ENCODE peak calls at places on chromosomes 6 and 20, in four cellular contexts. V is IMR-90, H is HCT116, Q is endothelial cell of umbilical vein. L is an unnamed sample.

GRCh38 chr6:30810813-30811329 is 66.5 kb upstream of the IER3 start:
- DNase-seq in Q (no peak), V (no peak), H (peak; percentile 91), L (no peak)

GRCh38 chr6:136923116-136923953 is 1.2 kb downstream of the SLC35D3 start:
- DNase-seq in V (no peak), H (no peak), Q (no peak), L (peak; percentile 10)

GRCh38 chr6:158758464-158758863 is 60.7 kb downstream of the EZR start:
- DNase-seq in V (peak; percentile 45), Q (no peak), H (no peak), L (peak; percentile 63)

GRCh38 chr6:130473886-130474285 is 108.1 kb downstream of the TMEM200A start:
- DNase-seq in Q (no peak), H (no peak), V (peak; percentile 69), L (no peak)

GRCh38 chr6:79269877-79270276 is 35.4 kb upstream of the HMGN3 start:
- DNase-seq in H (no peak), V (peak; percentile 43), Q (peak; percentile 71), L (no peak)

GRCh38 chr6:124798942-124799496 is 163.2 kb upstream of the RNF217 start:
- DNase-seq in V (no peak), H (no peak), Q (no peak), L (no peak)

GRCh38 chr20:45223136-45223535 is 2.0 kb downstream of the SEMG2 start:
- DNase-seq in Q (no peak), H (no peak), V (no peak), L (no peak)

GRCh38 chr6:168648240-168648639 is 207.3 kb downstream of the SMOC2 start:
- DNase-seq in H (no peak), Q (no peak), V (no peak), L (no peak)

GRCh38 chr6:26743157-26743821 is 83.7 kb upstream of the ZNF322 start:
- DNase-seq in H (peak; percentile 76), Q (peak; percentile 13), V (peak; percentile 78), L (peak; percentile 76)

GRCh38 chr6:45832063-45832462 is 183.6 kb downstream of the CLIC5 start:
- DNase-seq in Q (no peak), V (no peak), H (no peak), L (no peak)

GRCh38 chr6:56806368-56806767 is 148.5 kb upstream of the BEND6 start:
- DNase-seq in Q (no peak), V (no peak), H (no peak), L (peak; percentile 77)

GRCh38 chr20:40191573-40191972 is 497.5 kb downstream of the MAFB start:
- DNase-seq in H (no peak), V (no peak), Q (no peak), L (no peak)

GRCh38 chr6:134527108-134527787 is 209.3 kb upstream of the SGK1 start:
- DNase-seq in Q (no peak), V (no peak), H (no peak), L (no peak)

GRCh38 chr6:40779399-40779798 is 192.2 kb upstream of the LRFN2 start:
- DNase-seq in Q (peak; percentile 46), V (peak; percentile 72), H (peak; percentile 34), L (no peak)

GRCh38 chr20:61953037-61953788 is 112.5 kb downstream of the TAF4 start:
- DNase-seq in V (no peak), H (no peak), Q (no peak), L (no peak)

GRCh38 chr6:41942045-41942851 is 640 bp upstream of the CCND3 start:
- DNase-seq in Q (peak; percentile 71), H (no peak), V (peak; percentile 88), L (no peak)

GRCh38 chr6:156175971-156176421 is 601.2 kb upstream of the ARID1B start:
- DNase-seq in H (peak; percentile 38), V (no peak), Q (peak; percentile 24), L (peak; percentile 88)

GRCh38 chr20:1265226-1265915 is 723 bp upstream of the SNPH start:
- DNase-seq in V (no peak), H (no peak), Q (no peak), L (no peak)

GRCh38 chr6:42989923-42990322 is 5.6 kb downstream of the PPP2R5D start:
- DNase-seq in V (no peak), H (no peak), Q (no peak), L (no peak)

GRCh38 chr20:36132802-36133211 is 21.7 kb upstream of the EPB41L1 start:
- DNase-seq in Q (no peak), V (no peak), H (no peak), L (no peak)

GRCh38 chr6:41571066-41571780 is 25.0 kb downstream of the FOXP4 start:
- DNase-seq in V (no peak), H (no peak), Q (no peak), L (no peak)

GRCh38 chr6:110688661-110689268 is 126.5 kb downstream of the CDK19 start:
- DNase-seq in V (no peak), H (no peak), Q (no peak), L (no peak)

GRCh38 chr6:80608881-80609280 is 502.4 kb downstream of the BCKDHB start:
- DNase-seq in H (no peak), Q (no peak), V (peak; percentile 49), L (no peak)

GRCh38 chr6:44001318-44001868 is 125.9 kb downstream of the MRPL14 start:
- DNase-seq in V (no peak), H (peak; percentile 54), Q (peak; percentile 11), L (peak; percentile 76)

GRCh38 chr6:17962436-17963031 is 24.9 kb downstream of the KIF13A start:
- DNase-seq in H (no peak), V (peak; percentile 96), Q (no peak), L (no peak)

GRCh38 chr6:163176097-163176496 is 238.4 kb upstream of the QKI start:
- DNase-seq in H (no peak), Q (no peak), V (no peak), L (no peak)

GRCh38 chr20:46013826-46014516 is 5.3 kb downstream of the MMP9 start:
- DNase-seq in Q (peak; percentile 31), V (peak; percentile 32), H (peak; percentile 56), L (peak; percentile 90)

GRCh38 chr20:32832664-32833063 is 12.9 kb downstream of the MAPRE1 start:
- DNase-seq in Q (no peak), V (no peak), H (no peak), L (no peak)

GRCh38 chr6:22826961-22827360 is 257.6 kb downstream of the HDGFL1 start:
- DNase-seq in H (no peak), Q (peak; percentile 84), V (peak; percentile 52), L (no peak)

GRCh38 chr6:168884646-168885086 is 369.0 kb downstream of the THBS2 start:
- DNase-seq in Q (peak; percentile 4), V (peak; percentile 5), H (peak; percentile 31), L (peak; percentile 79)

GRCh38 chr20:61600061-61600460 is 348.0 kb downstream of the CDH4 start:
- DNase-seq in V (no peak), H (no peak), Q (no peak), L (no peak)

GRCh38 chr20:38135641-38136420 is 29.2 kb downstream of the TGM2 start:
- DNase-seq in V (no peak), H (no peak), Q (no peak), L (no peak)

GRCh38 chr20:38132156-38132909 is 32.7 kb downstream of the TGM2 start:
- DNase-seq in V (no peak), Q (no peak), H (no peak), L (no peak)

GRCh38 chr20:38134427-38135281 is 30.4 kb downstream of the TGM2 start:
- DNase-seq in V (peak; percentile 64), H (no peak), Q (peak; percentile 94), L (no peak)

GRCh38 chr20:38132910-38133501 is 32.1 kb downstream of the TGM2 start:
- DNase-seq in Q (no peak), V (no peak), H (no peak), L (no peak)

DNA sequence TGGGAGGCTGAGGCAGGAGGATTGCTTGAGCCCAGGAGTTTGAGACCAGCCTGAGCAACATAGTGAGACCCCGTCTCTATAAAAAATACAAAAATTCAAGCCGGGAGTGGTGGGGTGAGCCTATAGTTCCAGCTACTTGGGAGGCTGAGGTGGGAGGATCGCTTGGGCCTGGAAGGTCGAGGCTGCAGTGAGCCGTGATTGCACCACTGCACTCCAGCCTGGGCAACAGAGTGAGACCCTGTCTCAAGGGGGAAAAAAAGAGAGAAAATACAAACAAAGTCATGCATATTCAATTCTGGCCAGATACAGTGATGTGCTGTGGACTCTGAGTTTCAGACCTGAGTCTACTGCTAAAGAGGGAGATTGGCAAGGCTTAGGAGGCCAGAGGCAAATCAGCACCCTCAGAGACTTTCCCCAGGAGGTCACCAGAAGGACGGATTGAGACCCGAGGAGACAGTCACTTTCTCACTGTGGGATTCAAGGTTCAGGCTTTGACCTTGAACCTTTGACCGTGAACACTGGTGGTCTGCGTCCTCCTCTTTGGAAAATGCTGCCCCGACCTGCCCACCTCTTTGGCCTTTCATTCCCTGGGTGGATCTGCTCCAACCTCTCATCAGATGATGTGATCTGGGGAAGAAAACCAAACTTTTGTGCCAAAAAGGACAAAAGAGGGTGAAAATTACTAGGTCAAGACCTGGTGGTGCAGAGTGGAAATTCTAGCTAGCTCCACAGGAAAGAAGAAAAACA is 31.2 kb downstream of the TGM2 start:
- DNase-seq in Q (no peak), H (no peak), V (no peak), L (no peak)
- H2AFZ ChIP-seq in Q (no peak overlapping the region), H (no peak overlapping the region), V (no peak overlapping the region), L (no peak overlapping the region)

GRCh38 chr6:11566609-11567008 is 29.1 kb downstream of the TMEM170B start:
- DNase-seq in V (no peak), Q (no peak), H (no peak), L (no peak)
- H3K4me3 ChIP-seq in V (no peak overlapping the region), Q (no peak overlapping the region), H (no peak overlapping the region), L (no peak overlapping the region)

DNA sequence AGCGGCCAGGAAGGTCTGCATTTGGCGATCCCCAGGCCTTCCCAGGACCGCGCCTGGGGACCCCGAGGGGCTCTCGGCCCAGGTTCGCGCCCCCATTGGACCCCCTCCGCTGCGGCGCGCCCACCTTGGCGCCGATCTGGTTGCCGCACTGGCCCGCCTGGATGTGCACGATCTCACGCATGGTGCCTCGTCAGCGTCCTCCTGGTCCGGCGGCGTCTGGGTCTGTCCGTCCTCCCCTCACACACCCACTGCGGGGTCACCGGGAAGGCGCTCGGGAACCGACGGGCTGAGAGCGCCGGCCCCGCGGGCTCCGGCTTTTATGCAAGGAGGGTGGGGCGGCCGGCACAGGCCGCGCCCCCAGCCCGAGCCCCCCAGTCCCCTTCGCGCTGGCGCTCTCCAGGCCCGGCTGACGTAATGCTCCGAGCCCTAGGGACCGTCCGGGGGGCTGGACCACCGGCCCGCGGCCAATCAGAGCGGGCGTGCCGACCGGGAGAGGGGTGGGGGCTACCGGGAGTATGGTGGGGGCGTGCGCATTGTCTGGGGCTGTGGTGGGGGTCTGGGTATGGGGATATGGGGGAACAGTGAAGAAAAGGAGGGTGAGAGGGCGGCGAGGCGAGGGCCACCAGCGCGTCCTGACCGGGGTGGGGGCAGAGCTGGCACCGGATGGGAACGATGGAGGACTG is at the start of gene TUBB2B:
- DNase-seq in V (peak; percentile 37), Q (peak; percentile 18), H (no peak), L (peak; percentile 96)
- H2AFZ ChIP-seq in V (peak within 1 kb of the TSS; percentile 77), Q (peak within 1 kb of the TSS; percentile 31), H (no peak within 1 kb of the TSS), L (peak within 1 kb of the TSS; percentile 68)

GRCh38 chr6:120774275-120774674 is 560.0 kb downstream of the TBC1D32 start:
- DNase-seq in V (no peak), H (peak; percentile 62), Q (no peak), L (no peak)

GRCh38 chr6:120779441-120779840 is 554.8 kb downstream of the TBC1D32 start:
- DNase-seq in H (no peak), V (no peak), Q (no peak), L (no peak)
- H3K4me3 ChIP-seq in H (no peak overlapping the region), V (no peak overlapping the region), Q (no peak overlapping the region), L (no peak overlapping the region)